ENCODE peak calls at places on chromosomes 3 and 15, in eight cellular contexts. U, L, X, H, N, P, A and K are unnamed samples.

GRCh38 chr3:158742861-158743260 is 10.6 kb upstream of the RARRES1 start:
- DNase-seq in N (no peak), L (peak; percentile 78), U (no peak), P (no peak), X (no peak), H (no peak), A (no peak), K (no peak)

GRCh38 chr3:153624310-153625030 is 462.4 kb downstream of the RAP2B start:
- DNase-seq in L (no peak), A (no peak), U (no peak), H (no peak), P (no peak), N (no peak), X (no peak), K (peak; percentile 9)

GRCh38 chr15:65275728-65276126 is 11.0 kb downstream of the PARP16 start:
- DNase-seq in H (no peak), U (no peak), N (no peak), A (peak; percentile 66), P (no peak), X (no peak), L (peak; percentile 47), K (no peak)

GRCh38 chr15:97126556-97127233 is 796.2 kb downstream of the NR2F2 start:
- DNase-seq in H (no peak), L (no peak), U (no peak), A (no peak), P (no peak), N (no peak), X (no peak), K (no peak)

GRCh38 chr3:10219737-10220136 is 28.5 kb upstream of the TATDN2 start:
- DNase-seq in A (no peak), N (no peak), H (no peak), P (no peak), L (no peak), X (no peak), U (no peak), K (no peak)

GRCh38 chr3:123629747-123630047 is 44.8 kb upstream of the HACD2 start:
- DNase-seq in P (no peak), N (no peak), U (no peak), L (no peak), H (no peak), X (no peak), A (no peak), K (no peak)

GRCh38 chr15:34754674-34755418 is at the start of gene GJD2:
- DNase-seq in N (no peak), P (peak; percentile 6), A (no peak), H (no peak), X (no peak), U (no peak), L (no peak), K (no peak)

GRCh38 chr3:49471856-49472495 is 1.9 kb downstream of the DAG1 start:
- DNase-seq in P (no peak), L (no peak), H (no peak), X (no peak), U (no peak), A (no peak), N (no peak), K (no peak)

GRCh38 chr3:133130168-133130567 is 92.0 kb downstream of the TMEM108 start:
- DNase-seq in L (peak; percentile 49), N (no peak), A (no peak), P (no peak), X (no peak), U (no peak), H (no peak), K (no peak)

GRCh38 chr3:143627336-143627735 is 220.9 kb downstream of the SLC9A9 start:
- DNase-seq in X (no peak), A (no peak), N (no peak), U (no peak), P (no peak), L (peak; percentile 38), H (no peak), K (no peak)

GRCh38 chr15:62212746-62213145 is 47.7 kb upstream of the C2CD4B start:
- DNase-seq in N (no peak), A (no peak), U (no peak), H (no peak), P (no peak), L (no peak), X (no peak), K (no peak)

GRCh38 chr3:110710605-110711004 is 361.0 kb upstream of the NECTIN3 start:
- DNase-seq in P (no peak), U (no peak), N (no peak), L (no peak), X (no peak), A (no peak), H (no peak), K (no peak)

GRCh38 chr3:129975332-129976090 is 991 bp downstream of the TRH start:
- DNase-seq in L (no peak), U (no peak), H (no peak), P (no peak), X (no peak), A (no peak), N (no peak), K (no peak)

GRCh38 chr15:74306801-74307217 is 60.6 kb downstream of the CYP11A1 start:
- DNase-seq in U (no peak), A (peak; percentile 12), L (peak; percentile 36), N (no peak), X (no peak), H (no peak), P (no peak), K (no peak)

GRCh38 chr3:138600341-138600740 is 6.3 kb upstream of the CEP70 start:
- DNase-seq in P (no peak), N (no peak), A (no peak), H (no peak), X (no peak), U (no peak), L (no peak), K (no peak)

GRCh38 chr3:16247282-16248058 is 17.3 kb downstream of the DPH3 start:
- DNase-seq in N (peak; percentile 61), X (peak; percentile 88), U (peak; percentile 89), P (peak; percentile 74), H (peak; percentile 67), L (peak; percentile 53), A (peak; percentile 82), K (peak; percentile 84)

GRCh38 chr15:94972314-94972713 is 741.0 kb downstream of the MCTP2 start:
- DNase-seq in A (no peak), H (no peak), U (no peak), P (no peak), N (no peak), X (no peak), L (peak; percentile 5), K (no peak)